ENCODE peak calls at places on chromosome 7, in four cellular contexts. K is WTC11, V is K562, M is HepG2. I is an unnamed sample.

GRCh38 chr7:1083729-1084657 is 3.9 kb upstream of the GPER1 start:
- DNase-seq in K (no peak), V (no peak), M (no peak), I (no peak)

GRCh38 chr7:150898475-150899011 is 46.2 kb downstream of the AOC1 start:
- DNase-seq in K (peak), V (peak), M (peak), I (peak)

GRCh38 chr7:128879939-128880746 is 17.5 kb downstream of the ATP6V1F start:
- DNase-seq in K (peak), V (peak), M (peak), I (peak)

GRCh38 chr7:46744957-46745699 is 824.1 kb upstream of the IGFBP3 start:
- DNase-seq in K (no peak), V (no peak), M (no peak), I (no peak)

GRCh38 chr7:44056681-44057080 is 8.7 kb downstream of the PGAM2 start:
- DNase-seq in K (no peak), V (no peak), M (no peak), I (no peak)

GRCh38 chr7:127650842-127651555 is 995 bp upstream of the SND1 start:
- DNase-seq in K (peak), V (no peak), M (no peak), I (peak)

GRCh38 chr7:81903115-81903514 is 133.3 kb upstream of the HGF start:
- DNase-seq in K (no peak), V (no peak), M (no peak), I (no peak)

GRCh38 chr7:127817466-127817865 is 165.5 kb downstream of the SND1 start:
- DNase-seq in K (no peak), V (no peak), M (no peak), I (no peak)

GRCh38 chr7:45140827-45141226 is 16.8 kb upstream of the RAMP3 start:
- DNase-seq in K (no peak), V (peak), M (no peak), I (no peak)

GRCh38 chr7:114218283-114218682 is 196.3 kb upstream of the FOXP2 start:
- DNase-seq in K (no peak), V (no peak), M (no peak), I (no peak)

GRCh38 chr7:156819733-156820295 is 73.2 kb downstream of the LMBR1 start:
- DNase-seq in K (no peak), V (peak), M (no peak), I (no peak)

GRCh38 chr7:7181519-7182155 is 707 bp upstream of the C1GALT1 start:
- DNase-seq in K (peak), V (peak), M (peak), I (peak)

GRCh38 chr7:87456247-87456646 is 19.2 kb downstream of the ABCB4 start:
- DNase-seq in K (no peak), V (no peak), M (no peak), I (no peak)

GRCh38 chr7:129252133-129252532 is 27.3 kb downstream of the AHCYL2 start:
- DNase-seq in K (no peak), V (no peak), M (no peak), I (no peak)

GRCh38 chr7:74525881-74526280 is 72.2 kb downstream of the GTF2IRD1 start:
- DNase-seq in K (peak), V (no peak), M (no peak), I (no peak)

GRCh38 chr7:97019710-97020109 is 4.9 kb downstream of the DLX5 start:
- DNase-seq in K (no peak), V (no peak), M (no peak), I (no peak)

GRCh38 chr7:68442931-68443631 is 1155.2 kb upstream of the AUTS2 start:
- DNase-seq in K (no peak), V (peak), M (no peak), I (no peak)

GRCh38 chr7:138433583-138434437 is 26.2 kb upstream of the TRIM24 start:
- DNase-seq in K (no peak), V (no peak), M (no peak), I (no peak)

GRCh38 chr7:45595809-45596664 is 21.9 kb downstream of the ADCY1 start:
- DNase-seq in K (no peak), V (no peak), M (no peak), I (no peak)

GRCh38 chr7:101690061-101690460 is 61.0 kb upstream of the MYL10 start:
- DNase-seq in K (no peak), V (no peak), M (no peak), I (no peak)
- TF ChIP-seq NR3C1 in K (no peak), V (no peak), M (no peak), I (no peak)

GRCh38 chr7:117950601-117951278 is 77.5 kb upstream of the CTTNBP2 start:
- DNase-seq in K (no peak), V (peak), M (no peak), I (no peak)

GRCh38 chr7:117951711-117952280 is 78.6 kb upstream of the CTTNBP2 start:
- DNase-seq in K (no peak), V (no peak), M (no peak), I (no peak)

GRCh38 chr7:117949232-117949631 is 76.0 kb upstream of the CTTNBP2 start:
- DNase-seq in K (no peak), V (no peak), M (no peak), I (peak)

GRCh38 chr7:117946201-117946633 is 73.0 kb upstream of the CTTNBP2 start:
- DNase-seq in K (no peak), V (no peak), M (no peak), I (no peak)

GRCh38 chr7:117951285-117951684 is 78.0 kb upstream of the CTTNBP2 start:
- DNase-seq in K (no peak), V (no peak), M (no peak), I (no peak)
- TF ChIP-seq NR3C1 in K (no peak), V (no peak), M (no peak), I (no peak)

GRCh38 chr7:106485031-106485551 is 175.9 kb downstream of the CCDC71L start:
- DNase-seq in K (no peak), V (no peak), M (no peak), I (no peak)
- TF ChIP-seq NR3C1 in K (no peak), V (no peak), M (no peak), I (no peak)

GRCh38 chr7:16051561-16052280 is 365.2 kb upstream of the MEOX2 start:
- DNase-seq in K (no peak), V (no peak), M (no peak), I (no peak)
- TF ChIP-seq NR3C1 in K (no peak), V (no peak), M (no peak), I (no peak)

DNA sequence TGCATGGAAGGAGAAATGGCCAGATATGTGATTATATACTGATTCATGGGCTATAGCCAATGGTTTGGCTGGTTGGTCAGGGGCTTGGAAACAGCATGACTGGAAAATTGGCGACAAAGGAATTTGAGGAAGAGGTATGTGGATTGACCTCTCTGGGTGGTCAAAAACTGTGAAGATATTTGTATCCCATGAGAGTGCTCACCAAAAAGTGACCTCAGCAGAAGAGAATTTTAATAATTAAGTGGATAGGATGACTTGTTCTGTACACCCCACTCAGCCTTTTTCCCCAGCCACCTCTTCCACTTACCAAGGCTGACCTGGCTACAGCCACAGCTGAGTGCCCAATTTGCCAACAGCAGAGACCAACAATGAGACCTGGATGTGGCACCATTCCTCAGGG is 146.7 kb downstream of the GPR37 start:
- DNase-seq in K (no peak), V (no peak), M (no peak), I (no peak)
- TF ChIP-seq NR3C1 in K (no peak), V (no peak), M (no peak), I (no peak)

GRCh38 chr7:36262706-36263484 is 109.8 kb downstream of the EEPD1 start:
- DNase-seq in K (no peak), V (no peak), M (no peak), I (no peak)

GRCh38 chr7:36261019-36261754 is 108.1 kb downstream of the EEPD1 start:
- DNase-seq in K (no peak), V (no peak), M (no peak), I (no peak)

GRCh38 chr7:36264123-36264916 is 111.3 kb downstream of the EEPD1 start:
- DNase-seq in K (no peak), V (no peak), M (no peak), I (no peak)

GRCh38 chr7:36262286-36262685 is 109.2 kb downstream of the EEPD1 start:
- DNase-seq in K (no peak), V (no peak), M (no peak), I (no peak)

DNA sequence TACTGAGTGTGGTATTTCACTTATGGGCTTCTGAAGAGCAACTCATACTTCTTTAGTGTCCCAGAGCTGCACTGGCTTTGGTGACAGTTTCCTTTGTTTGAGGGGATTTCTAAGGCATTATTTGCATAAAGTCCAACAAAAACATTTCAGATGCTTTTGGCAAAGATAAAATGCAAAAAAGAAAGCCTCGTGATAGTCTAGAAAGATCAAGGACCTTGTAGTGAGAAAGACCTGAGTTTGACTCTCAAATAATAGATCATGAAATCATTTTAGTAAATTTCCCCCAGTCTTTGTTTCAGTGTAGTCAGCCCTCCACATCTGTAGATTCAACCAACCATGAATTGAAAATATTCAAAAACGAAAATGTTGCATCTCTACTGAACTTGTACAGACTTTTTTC is 107.4 kb downstream of the EEPD1 start:
- DNase-seq in K (no peak), V (no peak), M (no peak), I (no peak)
- TF ChIP-seq NR3C1 in K (no peak), V (no peak), M (no peak), I (no peak)

GRCh38 chr7:12716722-12717121 is 29.3 kb downstream of the ARL4A start:
- DNase-seq in K (no peak), V (peak), M (no peak), I (no peak)

GRCh38 chr7:12715372-12716133 is 28.1 kb downstream of the ARL4A start:
- DNase-seq in K (peak), V (peak), M (peak), I (peak)

GRCh38 chr7:12713625-12714435 is 26.4 kb downstream of the ARL4A start:
- DNase-seq in K (no peak), V (peak), M (no peak), I (no peak)

GRCh38 chr7:12714436-12714737 is 27.0 kb downstream of the ARL4A start:
- DNase-seq in K (no peak), V (peak), M (no peak), I (no peak)

DNA sequence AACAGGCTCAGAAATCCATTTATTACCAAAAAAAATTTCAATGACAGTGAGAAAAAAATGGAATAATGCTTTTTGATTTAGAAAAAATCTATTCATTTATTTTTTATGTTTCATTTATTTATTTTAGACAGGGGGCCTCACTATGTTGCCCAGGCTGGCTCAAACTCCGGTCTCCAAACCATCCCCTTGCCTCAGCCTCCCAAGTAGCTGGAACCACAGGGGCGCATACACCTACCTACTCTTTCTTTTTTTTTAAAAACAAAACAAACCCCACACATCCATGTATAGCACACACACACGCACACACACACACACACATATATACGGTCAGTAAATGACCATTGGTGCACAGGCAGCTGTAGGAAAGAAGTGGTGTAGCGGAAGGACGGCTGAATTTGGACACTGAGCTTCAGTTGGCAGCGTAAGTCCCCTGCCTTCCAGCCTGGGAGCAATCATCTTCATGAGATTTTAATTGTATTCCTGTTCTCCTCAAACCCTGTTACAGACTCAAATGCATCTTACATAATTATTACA is 28.8 kb downstream of the ARL4A start:
- DNase-seq in K (no peak), V (peak), M (no peak), I (no peak)
- TF ChIP-seq NR3C1 in K (no peak), V (no peak), M (no peak), I (no peak)

GRCh38 chr7:47836080-47836479 is 112.2 kb downstream of the PKD1L1 start:
- DNase-seq in K (no peak), V (no peak), M (no peak), I (no peak)
- TF ChIP-seq NR3C1 in K (no peak), V (no peak), M (no peak), I (no peak)

I was measured in A549.